ENCODE peak calls at places on chromosomes 3 and 15, in eight cellular contexts. R is NCI-H1436 treated with DMSO at 0.1 percent for 48 hours; M is GM23248; I is H9; X is SW480; F is activated B cell treated with CpG ODN at 0.5 μM for 24 hours; H is CD4-positive, alpha-beta T cell; A is naive thymus-derived CD8-positive, alpha-beta T cell. V is an unnamed sample.

GRCh38 chr3:193822492-193823220 is 229.6 kb downstream of the OPA1 start:
- DNase-seq in I (no peak), M (no peak), F (no peak), A (no peak), R (no peak), H (no peak), X (peak), V (peak)

GRCh38 chr3:152190636-152191183 is 78.0 kb upstream of the MBNL1 start:
- DNase-seq in X (no peak), F (no peak), A (no peak), M (no peak), R (no peak), H (no peak), I (no peak), V (peak)

GRCh38 chr15:98077186-98077585 is 116.7 kb downstream of the ARRDC4 start:
- DNase-seq in X (peak), I (no peak), R (no peak), F (no peak), H (no peak), A (no peak), M (peak), V (no peak)

GRCh38 chr3:43512749-43513404 is 108.9 kb downstream of the ANO10 start:
- DNase-seq in R (no peak), I (no peak), A (no peak), H (no peak), X (no peak), M (peak), F (no peak), V (no peak)

GRCh38 chr3:105456017-105456416 is 89.3 kb downstream of the ALCAM start:
- DNase-seq in M (no peak), I (no peak), R (no peak), H (no peak), X (no peak), A (no peak), F (no peak), V (no peak)

GRCh38 chr3:182478369-182478768 is 314.9 kb upstream of the ATP11B start:
- DNase-seq in I (no peak), R (no peak), F (no peak), X (no peak), M (no peak), H (no peak), A (no peak), V (no peak)

GRCh38 chr3:125072310-125072709 is 16.5 kb upstream of the HEG1 start:
- DNase-seq in F (no peak), M (peak), I (no peak), A (no peak), H (no peak), X (no peak), R (no peak), V (peak)

GRCh38 chr15:61216519-61216918 is 12.6 kb downstream of the RORA start:
- DNase-seq in M (no peak), H (no peak), F (no peak), R (no peak), A (no peak), I (peak), X (no peak), V (no peak)

GRCh38 chr3:159892171-159892791 is 96.4 kb upstream of the IL12A start:
- DNase-seq in H (no peak), F (no peak), X (no peak), R (no peak), M (no peak), I (no peak), A (no peak), V (no peak)

GRCh38 chr3:8538904-8539303 is 37.3 kb downstream of the LMCD1 start:
- DNase-seq in A (no peak), H (no peak), X (no peak), R (no peak), F (no peak), M (no peak), I (no peak), V (no peak)

GRCh38 chr3:13866406-13866965 is 13.4 kb downstream of the WNT7A start:
- DNase-seq in A (peak), I (no peak), M (no peak), F (no peak), R (no peak), H (peak), X (no peak), V (no peak)

GRCh38 chr15:37109151-37109912 is 9.0 kb upstream of the MEIS2 start:
- DNase-seq in H (no peak), A (no peak), F (no peak), R (no peak), X (no peak), M (no peak), I (peak), V (no peak)

GRCh38 chr3:184325715-184326114 is 11.3 kb downstream of the EIF4G1 start:
- DNase-seq in M (no peak), R (no peak), H (no peak), A (no peak), X (no peak), I (no peak), F (no peak), V (no peak)

GRCh38 chr3:33032937-33033336 is 64.0 kb downstream of the GLB1 start:
- DNase-seq in F (no peak), M (peak), H (no peak), R (no peak), A (no peak), I (no peak), X (no peak), V (peak)

GRCh38 chr3:143831208-143831607 is 17.1 kb downstream of the SLC9A9 start:
- DNase-seq in A (no peak), F (no peak), R (no peak), H (no peak), I (no peak), M (peak), X (no peak), V (no peak)

GRCh38 chr3:53829605-53830004 is 16.6 kb downstream of the CHDH start:
- DNase-seq in F (no peak), H (no peak), X (no peak), R (no peak), M (no peak), A (no peak), I (no peak), V (no peak)

GRCh38 chr3:29764603-29765254 is 483.9 kb downstream of the RBMS3 start:
- DNase-seq in A (no peak), I (no peak), R (no peak), M (peak), H (no peak), F (no peak), X (peak), V (peak)

GRCh38 chr15:67127925-67128324 is 62.5 kb downstream of the SMAD3 start:
- DNase-seq in F (no peak), A (no peak), I (no peak), H (no peak), X (peak), M (peak), R (no peak), V (no peak)

GRCh38 chr3:4533489-4534443 is 40.6 kb downstream of the ITPR1 start:
- DNase-seq in R (no peak), M (no peak), X (no peak), F (no peak), I (no peak), A (no peak), H (no peak), V (no peak)

GRCh38 chr15:25170113-25170731 is 215.4 kb downstream of the SNRPN start:
- DNase-seq in M (no peak), X (no peak), I (peak), F (peak), A (no peak), R (no peak), H (no peak), V (no peak)

GRCh38 chr15:58203537-58203936 is 65.4 kb downstream of the AQP9 start:
- DNase-seq in R (no peak), H (no peak), X (no peak), M (peak), I (no peak), A (no peak), F (no peak), V (no peak)

GRCh38 chr3:192817506-192817905 is 90.2 kb upstream of the FGF12 start:
- DNase-seq in I (no peak), R (no peak), H (no peak), M (no peak), A (no peak), X (no peak), F (no peak), V (no peak)